ENCODE peak calls at places on chromosomes 3 and 15, in four cellular contexts. U, I, A and B are unnamed samples.

GRCh38 chr3:131361464-131362421 is 19.8 kb upstream of the NUDT16 start:
- DNase-seq in U (peak; percentile 95), I (peak; percentile 84), A (peak; percentile 86), B (peak; percentile 96)

GRCh38 chr3:20141841-20142240 is 44.2 kb downstream of the SGO1 start:
- DNase-seq in U (no peak), I (no peak), A (peak; percentile 89), B (no peak)

GRCh38 chr15:25803036-25803435 is 60.1 kb downstream of the ATP10A start:
- DNase-seq in U (no peak), I (no peak), A (no peak), B (no peak)

GRCh38 chr3:152320201-152320617 is 51.5 kb downstream of the MBNL1 start:
- DNase-seq in U (no peak), I (no peak), A (no peak), B (no peak)

GRCh38 chr3:42033741-42034140 is 57.4 kb upstream of the TRAK1 start:
- DNase-seq in U (no peak), I (no peak), A (peak; percentile 58), B (no peak)

GRCh38 chr15:74642328-74642723 is 26.7 kb downstream of the CLK3 start:
- DNase-seq in U (no peak), I (peak; percentile 32), A (no peak), B (no peak)

GRCh38 chr3:154584041-154584440 is 154.1 kb upstream of the GPR149 start:
- DNase-seq in U (no peak), I (no peak), A (no peak), B (no peak)

GRCh38 chr3:58093573-58094195 is 85.5 kb downstream of the FLNB start:
- DNase-seq in U (no peak), I (no peak), A (peak; percentile 21), B (no peak)

GRCh38 chr3:196726788-196727675 is 12.6 kb upstream of the PAK2 start:
- DNase-seq in U (no peak), I (no peak), A (no peak), B (no peak)

GRCh38 chr15:100665570-100665969 is 63.2 kb downstream of the ASB7 start:
- DNase-seq in U (no peak), I (no peak), A (peak; percentile 65), B (no peak)

GRCh38 chr3:194619741-194620140 is 13.5 kb downstream of the TMEM44 start:
- DNase-seq in U (no peak), I (no peak), A (no peak), B (no peak)

GRCh38 chr3:194620192-194620591 is 13.0 kb downstream of the TMEM44 start:
- DNase-seq in U (no peak), I (no peak), A (no peak), B (no peak)

GRCh38 chr3:194623449-194624290 is 9.5 kb downstream of the TMEM44 start:
- DNase-seq in U (no peak), I (no peak), A (no peak), B (peak; percentile 70)

GRCh38 chr3:194622621-194623360 is 10.4 kb downstream of the TMEM44 start:
- DNase-seq in U (no peak), I (no peak), A (no peak), B (peak; percentile 64)

GRCh38 chr3:194621947-194622346 is 11.3 kb downstream of the TMEM44 start:
- DNase-seq in U (no peak), I (no peak), A (no peak), B (no peak)
- H3K27ac ChIP-seq in U (no peak overlapping the region), I (no peak overlapping the region), A (no peak overlapping the region), B (no peak overlapping the region)

DNA sequence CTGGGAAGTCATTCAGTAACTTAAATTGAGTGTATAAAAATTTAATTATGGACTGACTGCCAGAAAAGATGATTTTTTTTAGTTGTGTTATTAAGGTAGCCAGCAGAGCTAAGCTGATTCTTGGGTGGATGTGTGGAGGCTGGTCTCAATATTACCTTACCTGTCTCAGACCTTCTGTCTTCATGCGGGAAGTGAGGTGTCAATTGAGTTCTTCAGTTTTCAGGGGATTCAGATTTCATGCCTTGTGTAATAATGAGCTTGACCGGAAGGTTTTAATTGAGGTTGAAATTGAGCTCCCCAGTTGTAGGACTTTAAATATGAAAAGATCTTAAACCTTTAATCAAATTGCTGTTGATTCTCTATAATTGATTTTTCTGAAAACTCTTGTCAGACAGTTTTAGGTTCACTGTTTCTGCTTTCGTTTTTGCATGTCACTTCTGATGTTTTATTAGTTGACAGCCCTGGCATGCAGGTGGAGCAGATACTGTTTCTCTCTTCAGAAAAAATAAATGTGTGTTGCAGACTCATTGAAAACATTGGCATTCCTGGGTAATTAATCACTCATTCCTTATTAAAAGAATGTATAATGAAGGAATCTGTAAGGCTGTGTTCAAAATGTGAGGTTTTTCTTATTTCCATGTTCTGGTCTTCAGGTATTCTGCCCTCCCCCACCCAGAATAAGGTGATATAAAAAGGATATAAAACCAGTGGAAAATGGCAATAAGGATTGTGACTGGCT is 54.5 kb downstream of the PSMD6 start:
- DNase-seq in U (no peak), I (no peak), A (no peak), B (no peak)
- TF ChIP-seq POLR2AphosphoS5 in U (no peak), I (no peak), A (no peak), B (no peak)

GRCh38 chr15:71329509-71330260 is 214.4 kb downstream of the THSD4 start:
- DNase-seq in U (peak; percentile 75), I (no peak), A (no peak), B (no peak)
- H3K27ac ChIP-seq in U (peak overlapping the region; percentile 88), I (peak overlapping the region; percentile 51), A (peak overlapping the region; percentile 62), B (peak overlapping the region; percentile 42)

DNA sequence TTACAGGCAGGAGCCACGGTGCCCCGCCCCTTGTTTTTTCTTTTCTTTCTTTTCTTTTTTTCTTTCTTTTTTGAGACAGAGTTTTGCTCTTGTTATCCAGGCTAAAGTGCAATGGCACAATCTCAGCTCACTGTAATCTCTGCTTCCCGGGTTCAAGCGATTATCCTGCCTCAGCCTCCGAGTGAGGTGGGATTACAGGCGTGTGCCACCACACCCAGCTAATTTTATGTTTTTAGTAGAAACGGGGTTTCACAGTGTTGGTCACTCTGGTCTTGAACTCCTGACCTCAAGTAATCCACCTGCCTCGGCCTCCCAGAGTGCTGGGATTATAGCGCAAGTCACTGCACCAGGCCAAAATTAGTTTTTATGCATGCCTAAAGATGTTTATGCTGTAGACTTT is 2.5 kb downstream of the RPL35A start:
- DNase-seq in U (no peak), I (no peak), A (no peak), B (no peak)
- TF ChIP-seq POLR2AphosphoS5 in U (no peak), I (no peak), A (no peak), B (no peak)

GRCh38 chr15:32878342-32878741 is 160.5 kb downstream of the GREM1 start:
- DNase-seq in U (no peak), I (no peak), A (no peak), B (no peak)
- H3K27ac ChIP-seq in U (peak overlapping the region; percentile 42), I (peak overlapping the region; percentile 2), A (peak overlapping the region; percentile 66), B (no peak overlapping the region)